ENCODE peak calls at places on chromosomes 12 and 14, in four cellular contexts. G, B, U and I are unnamed samples.

GRCh38 chr12:131862084-131862441 is 32.4 kb upstream of the ULK1 start:
- DNase-seq in B (no peak), G (no peak), U (no peak), I (no peak)

GRCh38 chr14:85439696-85440328 is 90.1 kb upstream of the FLRT2 start:
- DNase-seq in G (peak), B (no peak), U (no peak), I (no peak)

GRCh38 chr14:99524804-99525698 is 43.8 kb downstream of the CCNK start:
- DNase-seq in U (peak), B (no peak), G (peak), I (peak)

GRCh38 chr12:120579179-120579578 is 2.0 kb downstream of the POP5 start:
- DNase-seq in B (no peak), U (no peak), G (no peak), I (no peak)

GRCh38 chr12:21558100-21558679 is 32.1 kb downstream of the SPX start:
- DNase-seq in U (no peak), G (no peak), B (no peak), I (no peak)

GRCh38 chr14:80518173-80518572 is 306.9 kb upstream of the DIO2 start:
- DNase-seq in U (no peak), B (no peak), G (no peak), I (no peak)

GRCh38 chr12:131896080-131896810 is 1.8 kb downstream of the ULK1 start:
- DNase-seq in G (peak), B (peak), U (peak), I (peak)

GRCh38 chr14:50452979-50453705 is 56.5 kb upstream of the CDKL1 start:
- DNase-seq in B (no peak), U (no peak), G (peak), I (no peak)

GRCh38 chr14:94888108-94888507 is 118.2 kb upstream of the GSC start:
- DNase-seq in B (no peak), G (no peak), U (no peak), I (no peak)

GRCh38 chr14:74552623-74553022 is 59.1 kb downstream of the ISCA2 start:
- DNase-seq in U (peak), G (no peak), B (peak), I (peak)

GRCh38 chr12:54701940-54702592 is 53.9 kb upstream of the DCD start:
- DNase-seq in U (no peak), G (peak), B (no peak), I (no peak)

GRCh38 chr12:120469450-120470149 is at the start of gene SRSF9:
- DNase-seq in U (peak), G (peak), B (peak), I (peak)

GRCh38 chr14:65961004-65961403 is 525.2 kb upstream of the CCDC196 start:
- DNase-seq in B (peak), U (peak), G (peak), I (no peak)

GRCh38 chr12:52628841-52629240 is 10.5 kb upstream of the KRT73 start:
- DNase-seq in U (no peak), G (no peak), B (no peak), I (no peak)

GRCh38 chr12:47160296-47161244 is 80.8 kb upstream of the AMIGO2 start:
- DNase-seq in B (no peak), G (no peak), U (no peak), I (no peak)

GRCh38 chr12:38921025-38921677 is 15.8 kb upstream of the CPNE8 start:
- DNase-seq in B (no peak), U (peak), G (peak), I (no peak)

GRCh38 chr14:91108941-91109611 is 4.8 kb upstream of the DGLUCY start:
- DNase-seq in G (no peak), B (peak), U (no peak), I (no peak)

GRCh38 chr14:69268223-69268622 is 8.3 kb downstream of the GALNT16 start:
- DNase-seq in U (no peak), B (no peak), G (no peak), I (no peak)

GRCh38 chr12:69642531-69642930 is 31.8 kb upstream of the LRRC10 start:
- DNase-seq in B (no peak), G (no peak), U (peak), I (no peak)

GRCh38 chr14:104892517-104893434 is 27.7 kb downstream of the CEP170B start:
- DNase-seq in B (no peak), G (no peak), U (no peak), I (peak)

GRCh38 chr12:78209851-78210493 is 379.3 kb downstream of the NAV3 start:
- DNase-seq in U (peak), G (no peak), B (no peak), I (no peak)

GRCh38 chr14:104770851-104771272 is 17.9 kb downstream of the SIVA1 start:
- DNase-seq in G (no peak), B (no peak), U (no peak), I (no peak)

GRCh38 chr12:124593851-124594401 is 26.5 kb upstream of the NCOR2 start:
- DNase-seq in G (no peak), B (no peak), U (no peak), I (no peak)

GRCh38 chr12:19421503-19422282 is 17.6 kb upstream of the AEBP2 start:
- DNase-seq in U (no peak), G (no peak), B (no peak), I (no peak)

GRCh38 chr12:26651566-26652188 is 181.3 kb downstream of the ITPR2 start:
- DNase-seq in G (peak), B (no peak), U (no peak), I (peak)
- H3K27ac ChIP-seq in G (no peak), B (no peak), U (no peak), I (no peak)

GRCh38 chr12:89775336-89776005 is 66.8 kb upstream of the ATP2B1 start:
- DNase-seq in B (no peak), G (no peak), U (no peak), I (no peak)

GRCh38 chr12:89781961-89782360 is 73.3 kb upstream of the ATP2B1 start:
- DNase-seq in B (no peak), G (no peak), U (no peak), I (no peak)

GRCh38 chr12:89777685-89778379 is 69.2 kb upstream of the ATP2B1 start:
- DNase-seq in G (peak), B (no peak), U (no peak), I (no peak)

GRCh38 chr12:89781161-89781560 is 72.5 kb upstream of the ATP2B1 start:
- DNase-seq in U (no peak), B (no peak), G (no peak), I (no peak)

DNA sequence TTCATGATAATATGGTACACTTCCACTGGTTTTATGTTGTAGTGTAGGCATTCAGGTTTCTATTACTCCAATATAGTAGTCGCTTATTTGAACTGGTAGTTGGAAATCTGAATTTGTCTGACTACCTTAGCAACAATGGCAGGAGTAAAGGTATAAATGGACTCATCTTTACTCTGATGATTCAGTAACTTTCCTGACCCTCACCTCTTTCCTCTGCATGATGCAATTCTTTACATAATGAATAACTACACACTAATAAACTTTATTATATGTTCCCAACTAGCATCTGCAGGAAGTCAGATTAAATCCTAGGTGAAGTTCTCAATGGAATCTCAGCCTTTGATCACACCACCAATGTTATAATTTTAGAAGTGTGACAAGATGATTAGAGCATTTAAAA is 70.5 kb upstream of the ATP2B1 start:
- DNase-seq in U (no peak), B (no peak), G (no peak), I (no peak)
- H3K27ac ChIP-seq in U (no peak), B (no peak), G (no peak), I (no peak)

GRCh38 chr12:109939504-109939903 is 39.4 kb downstream of the TCHP start:
- DNase-seq in G (no peak), U (no peak), B (no peak), I (peak)

GRCh38 chr12:109940339-109940923 is 40.4 kb downstream of the TCHP start:
- DNase-seq in G (no peak), B (no peak), U (no peak), I (no peak)

GRCh38 chr12:109937371-109937770 is 37.3 kb downstream of the TCHP start:
- DNase-seq in G (no peak), B (no peak), U (no peak), I (no peak)

GRCh38 chr12:109943811-109944210 is 43.7 kb downstream of the TCHP start:
- DNase-seq in B (no peak), G (peak), U (no peak), I (no peak)

GRCh38 chr12:109938947-109939346 is 38.9 kb downstream of the TCHP start:
- DNase-seq in U (no peak), B (no peak), G (no peak), I (no peak)
- H3K27ac ChIP-seq in U (no peak), B (no peak), G (no peak), I (no peak)

DNA sequence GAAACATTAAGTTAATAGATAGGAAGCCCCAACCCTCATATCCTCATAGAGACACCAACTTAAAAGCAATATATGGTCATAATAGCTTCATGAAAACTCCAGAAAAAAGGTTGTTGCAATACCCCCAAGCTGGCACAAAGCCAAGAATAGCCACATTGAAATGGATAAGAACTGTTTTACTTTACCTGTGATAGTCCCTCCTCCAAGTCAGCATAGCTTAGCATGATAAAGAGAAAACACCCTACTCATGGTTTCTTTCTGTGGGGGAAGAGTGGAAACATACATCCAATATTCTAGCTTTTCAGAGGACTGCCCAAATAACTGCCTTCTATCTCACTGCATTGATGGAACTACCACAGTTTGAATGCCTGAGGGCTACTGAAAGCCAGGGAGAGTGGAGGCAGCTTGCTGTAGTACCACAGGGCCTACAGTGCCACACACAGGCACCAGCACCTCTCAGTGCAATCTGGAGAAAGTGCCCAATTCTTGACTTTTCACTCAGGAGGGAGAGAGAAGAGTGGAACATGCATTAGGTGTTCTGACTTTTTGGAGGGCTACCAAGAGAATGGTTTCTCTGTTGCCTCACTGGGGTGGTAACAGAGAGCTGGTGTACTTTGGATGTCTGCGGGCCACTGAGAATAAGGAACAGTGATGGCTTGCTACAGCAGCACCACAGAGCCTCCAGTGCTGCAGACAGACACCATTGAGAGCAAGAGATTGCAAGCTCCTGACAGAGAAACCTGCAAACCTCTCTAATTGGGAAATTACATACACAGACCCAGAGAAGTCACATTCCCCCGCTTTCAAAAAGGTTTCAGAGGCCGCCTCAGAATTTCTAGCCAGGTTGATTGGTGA is 157.1 kb upstream of the GARIN2 start:
- DNase-seq in G (no peak), B (no peak), U (no peak), I (no peak)
- H3K27ac ChIP-seq in G (no peak), B (no peak), U (no peak), I (no peak)